ENCODE peak calls at places on chromosome X, in seven cellular contexts. H, M, O, T, S, P and E are unnamed samples.

GRCh38 chrX:73127700-73128241 is 48.5 kb upstream of the PABPC1L2A start:
- DNase-seq in H (peak; percentile 8), M (no peak), O (no peak), T (no peak), S (peak; percentile 70), P (peak; percentile 88), E (peak; percentile 27)

GRCh38 chrX:23292979-23293651 is 41.5 kb upstream of the PTCHD1 start:
- DNase-seq in H (no peak), M (no peak), O (no peak), T (no peak), S (no peak), P (no peak), E (no peak)

GRCh38 chrX:74461384-74461783 is 40.1 kb downstream of the SLC16A2 start:
- DNase-seq in H (no peak), M (no peak), O (no peak), T (no peak), S (no peak), P (no peak), E (no peak)

GRCh38 chrX:153582896-153583295 is 16.0 kb downstream of the CCNQ start:
- DNase-seq in H (no peak), M (peak; percentile 23), O (peak; percentile 34), T (peak; percentile 37), S (no peak), P (no peak), E (no peak)

GRCh38 chrX:139506318-139506717 is 24.2 kb upstream of the F9 start:
- DNase-seq in H (no peak), M (no peak), O (no peak), T (no peak), S (no peak), P (no peak), E (no peak)

GRCh38 chrX:136635235-136635634 is 12.7 kb upstream of the CD40LG start:
- DNase-seq in H (no peak), M (no peak), O (no peak), T (no peak), S (no peak), P (no peak), E (no peak)

GRCh38 chrX:39507034-39507433 is 590.7 kb downstream of the BCOR start:
- DNase-seq in H (no peak), M (no peak), O (no peak), T (no peak), S (no peak), P (peak; percentile 38), E (no peak)

GRCh38 chrX:46208225-46208854 is 336.9 kb downstream of the ZNF674 start:
- DNase-seq in H (no peak), M (peak; percentile 21), O (no peak), T (no peak), S (no peak), P (no peak), E (no peak)

GRCh38 chrX:31435592-31435991 is 363.8 kb upstream of the FTHL17 start:
- DNase-seq in H (peak; percentile 85), M (no peak), O (peak; percentile 63), T (peak; percentile 22), S (peak; percentile 87), P (peak; percentile 95), E (peak; percentile 60)

GRCh38 chrX:136867096-136867491 is 13.4 kb downstream of the RBMX start:
- DNase-seq in H (no peak), M (no peak), O (no peak), T (peak; percentile 23), S (no peak), P (no peak), E (no peak)

GRCh38 chrX:38304010-38304409 is 23.3 kb downstream of the RPGR start:
- DNase-seq in H (no peak), M (peak; percentile 21), O (peak; percentile 29), T (peak; percentile 7), S (no peak), P (peak; percentile 27), E (no peak)

DNA sequence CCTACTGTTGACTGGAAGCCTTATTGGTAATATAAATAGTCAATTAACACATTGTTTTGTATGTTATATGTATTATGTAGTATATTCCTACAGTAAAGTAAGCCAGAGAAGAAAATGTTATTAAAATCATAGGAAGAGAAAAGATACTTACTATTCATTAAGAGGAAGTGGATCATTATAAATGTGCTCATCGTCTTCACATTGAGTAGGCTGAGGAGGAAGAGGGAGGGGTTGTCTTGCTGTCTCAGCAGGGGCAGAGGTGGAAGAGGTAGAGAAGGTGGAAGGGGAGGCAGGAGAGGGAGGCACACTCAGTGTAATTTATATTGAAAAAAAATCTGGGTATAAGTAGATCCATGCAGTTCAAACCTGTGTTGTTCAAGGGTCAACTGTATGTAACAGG is 10.6 kb downstream of the CDKL5 start:
- DNase-seq in H (no peak), M (no peak), O (no peak), T (no peak), S (no peak), P (no peak), E (no peak)
- H2BK5ac ChIP-seq in H (no peak overlapping the region), M (no peak overlapping the region), O (no peak overlapping the region), T (no peak overlapping the region), S (no peak overlapping the region), P (no peak overlapping the region), E (no peak overlapping the region)

GRCh38 chrX:10160221-10160620 is 3.4 kb downstream of the CLCN4 start:
- DNase-seq in H (no peak), M (no peak), O (no peak), T (no peak), S (no peak), P (peak; percentile 56), E (no peak)

GRCh38 chrX:10157032-10157341 is 212 bp downstream of the CLCN4 start:
- DNase-seq in H (no peak), M (no peak), O (no peak), T (no peak), S (no peak), P (no peak), E (no peak)

GRCh38 chrX:10159069-10159468 is 2.3 kb downstream of the CLCN4 start:
- DNase-seq in H (no peak), M (no peak), O (no peak), T (no peak), S (no peak), P (peak; percentile 81), E (no peak)

GRCh38 chrX:10157545-10157944 is 770 bp downstream of the CLCN4 start:
- DNase-seq in H (no peak), M (peak; percentile 63), O (peak; percentile 42), T (peak; percentile 59), S (no peak), P (no peak), E (no peak)

GRCh38 chrX:10158279-10158939 is 1.6 kb downstream of the CLCN4 start:
- DNase-seq in H (peak; percentile 5), M (peak; percentile 29), O (peak; percentile 5), T (no peak), S (peak; percentile 67), P (peak; percentile 61), E (no peak)
- H2BK5ac ChIP-seq in H (no peak overlapping the region), M (no peak overlapping the region), O (no peak overlapping the region), T (no peak overlapping the region), S (no peak overlapping the region), P (no peak overlapping the region), E (no peak overlapping the region)

GRCh38 chrX:147917700-147918694 is 6.3 kb downstream of the FMR1 start:
- DNase-seq in H (no peak), M (peak; percentile 46), O (no peak), T (peak; percentile 4), S (no peak), P (no peak), E (no peak)
- H2BK5ac ChIP-seq in H (no peak overlapping the region), M (no peak overlapping the region), O (no peak overlapping the region), T (no peak overlapping the region), S (no peak overlapping the region), P (no peak overlapping the region), E (no peak overlapping the region)

GRCh38 chrX:2492536-2493218 is 8.1 kb downstream of the DHRSX start:
- DNase-seq in H (no peak), M (no peak), O (no peak), T (no peak), S (no peak), P (no peak), E (no peak)
- H2BK5ac ChIP-seq in H (no peak overlapping the region), M (no peak overlapping the region), O (no peak overlapping the region), T (no peak overlapping the region), S (no peak overlapping the region), P (no peak overlapping the region), E (no peak overlapping the region)

GRCh38 chrX:111506826-111507225 is 4.6 kb upstream of the SERTM2 start:
- DNase-seq in H (no peak), M (peak; percentile 59), O (no peak), T (no peak), S (no peak), P (no peak), E (no peak)
- H2BK5ac ChIP-seq in H (no peak overlapping the region), M (no peak overlapping the region), O (no peak overlapping the region), T (no peak overlapping the region), S (no peak overlapping the region), P (no peak overlapping the region), E (no peak overlapping the region)

GRCh38 chrX:53086464-53086863 is 4.3 kb downstream of the TSPYL2 start:
- DNase-seq in H (no peak), M (no peak), O (no peak), T (no peak), S (no peak), P (no peak), E (no peak)
- H2BK5ac ChIP-seq in H (no peak overlapping the region), M (no peak overlapping the region), O (no peak overlapping the region), T (no peak overlapping the region), S (no peak overlapping the region), P (no peak overlapping the region), E (no peak overlapping the region)

GRCh38 chrX:10628906-10629305 is 8.5 kb upstream of the MID1 start:
- DNase-seq in H (no peak), M (no peak), O (no peak), T (no peak), S (no peak), P (peak; percentile 62), E (no peak)
- H2BK5ac ChIP-seq in H (no peak overlapping the region), M (no peak overlapping the region), O (no peak overlapping the region), T (peak overlapping the region; percentile 30), S (no peak overlapping the region), P (no peak overlapping the region), E (no peak overlapping the region)

DNA sequence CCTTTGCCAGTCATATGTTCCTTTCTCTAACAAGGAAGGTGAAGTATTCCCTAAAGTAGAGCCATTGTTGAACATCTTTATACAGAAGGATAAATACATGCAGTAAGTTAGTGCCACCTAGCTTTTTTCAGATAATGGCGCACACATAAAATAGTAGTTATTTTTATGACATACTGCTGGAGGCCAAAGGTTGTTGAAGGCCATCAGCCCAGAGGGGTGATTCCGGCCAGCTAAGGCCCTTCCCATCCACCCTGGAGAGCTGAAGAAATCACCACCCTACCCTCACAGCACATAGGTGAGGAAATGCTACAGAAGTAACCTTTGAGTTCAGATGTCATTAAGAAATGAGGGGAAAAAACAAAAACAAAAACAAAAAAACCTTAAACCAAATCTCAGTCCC is 102.2 kb upstream of the MAP3K15 start:
- DNase-seq in H (no peak), M (peak; percentile 14), O (no peak), T (no peak), S (no peak), P (no peak), E (no peak)
- H2BK5ac ChIP-seq in H (no peak overlapping the region), M (no peak overlapping the region), O (no peak overlapping the region), T (no peak overlapping the region), S (no peak overlapping the region), P (no peak overlapping the region), E (no peak overlapping the region)

GRCh38 chrX:28312259-28312658 is 275.0 kb upstream of the IL1RAPL1 start:
- DNase-seq in H (no peak), M (no peak), O (no peak), T (no peak), S (no peak), P (no peak), E (no peak)

GRCh38 chrX:28312965-28313364 is 274.3 kb upstream of the IL1RAPL1 start:
- DNase-seq in H (no peak), M (no peak), O (no peak), T (peak; percentile 0), S (no peak), P (no peak), E (no peak)
- H2BK5ac ChIP-seq in H (no peak overlapping the region), M (no peak overlapping the region), O (no peak overlapping the region), T (no peak overlapping the region), S (no peak overlapping the region), P (no peak overlapping the region), E (no peak overlapping the region)

GRCh38 chrX:56978172-56978571 is 17.2 kb downstream of the SPIN3 start:
- DNase-seq in H (no peak), M (peak; percentile 79), O (peak; percentile 30), T (peak; percentile 44), S (peak; percentile 35), P (peak; percentile 62), E (no peak)
- H2BK5ac ChIP-seq in H (no peak overlapping the region), M (no peak overlapping the region), O (no peak overlapping the region), T (no peak overlapping the region), S (no peak overlapping the region), P (no peak overlapping the region), E (no peak overlapping the region)